ENCODE peak calls at places on chromosomes 12 and 14, in ten cellular contexts. One of them, this sample, is unnamed.

GRCh38 chr14:30299915-30300314 is 259.0 kb upstream of the G2E3 start:
- DNase-seq in CD4-positive, alpha-beta T cell: no peak
- DNase-seq in PC-3: no peak
- DNase-seq in foreskin fibroblast: no peak
- DNase-seq in WTC11: no peak
- DNase-seq in lower leg skin: no peak
- DNase-seq in AG09319: no peak
- DNase-seq in upper lobe of right lung: no peak
- DNase-seq in fibroblast of mammary gland: no peak
- DNase-seq in astrocyte: peak; percentile 12
- DNase-seq in this sample: no peak

GRCh38 chr12:130236421-130236820 is 74.2 kb downstream of the FZD10 start:
- DNase-seq in CD4-positive, alpha-beta T cell: no peak
- DNase-seq in PC-3: no peak
- DNase-seq in foreskin fibroblast: no peak
- DNase-seq in WTC11: no peak
- DNase-seq in lower leg skin: no peak
- DNase-seq in AG09319: no peak
- DNase-seq in upper lobe of right lung: no peak
- DNase-seq in fibroblast of mammary gland: no peak
- DNase-seq in astrocyte: no peak
- DNase-seq in this sample: no peak

GRCh38 chr14:102939820-102940561 is 17.5 kb downstream of the AMN start:
- DNase-seq in CD4-positive, alpha-beta T cell: no peak
- DNase-seq in PC-3: no peak
- DNase-seq in foreskin fibroblast: no peak
- DNase-seq in WTC11: no peak
- DNase-seq in lower leg skin: peak; percentile 32
- DNase-seq in AG09319: no peak
- DNase-seq in upper lobe of right lung: peak; percentile 94
- DNase-seq in fibroblast of mammary gland: no peak
- DNase-seq in astrocyte: no peak
- DNase-seq in this sample: no peak

GRCh38 chr12:93813972-93814821 is 137.0 kb downstream of the CRADD start:
- DNase-seq in CD4-positive, alpha-beta T cell: no peak
- DNase-seq in PC-3: no peak
- DNase-seq in foreskin fibroblast: peak; percentile 73
- DNase-seq in WTC11: no peak
- DNase-seq in lower leg skin: peak; percentile 86
- DNase-seq in AG09319: peak; percentile 85
- DNase-seq in upper lobe of right lung: peak; percentile 77
- DNase-seq in fibroblast of mammary gland: peak; percentile 97
- DNase-seq in astrocyte: peak; percentile 46
- DNase-seq in this sample: no peak

GRCh38 chr12:1828863-1829262 is 8.5 kb downstream of the LRTM2 start:
- DNase-seq in CD4-positive, alpha-beta T cell: no peak
- DNase-seq in PC-3: no peak
- DNase-seq in foreskin fibroblast: no peak
- DNase-seq in WTC11: no peak
- DNase-seq in lower leg skin: no peak
- DNase-seq in AG09319: no peak
- DNase-seq in upper lobe of right lung: no peak
- DNase-seq in fibroblast of mammary gland: no peak
- DNase-seq in astrocyte: no peak
- DNase-seq in this sample: no peak

GRCh38 chr12:26721800-26722199 is 111.2 kb downstream of the ITPR2 start:
- DNase-seq in CD4-positive, alpha-beta T cell: no peak
- DNase-seq in PC-3: peak; percentile 74
- DNase-seq in foreskin fibroblast: peak; percentile 33
- DNase-seq in WTC11: no peak
- DNase-seq in lower leg skin: no peak
- DNase-seq in AG09319: no peak
- DNase-seq in upper lobe of right lung: no peak
- DNase-seq in fibroblast of mammary gland: no peak
- DNase-seq in astrocyte: no peak
- DNase-seq in this sample: no peak

GRCh38 chr12:99390707-99391106 is 256.8 kb upstream of the GARIN6 start:
- DNase-seq in CD4-positive, alpha-beta T cell: no peak
- DNase-seq in PC-3: peak; percentile 56
- DNase-seq in foreskin fibroblast: no peak
- DNase-seq in WTC11: peak; percentile 79
- DNase-seq in lower leg skin: no peak
- DNase-seq in AG09319: no peak
- DNase-seq in upper lobe of right lung: no peak
- DNase-seq in fibroblast of mammary gland: peak; percentile 2
- DNase-seq in astrocyte: no peak
- DNase-seq in this sample: peak; percentile 10

GRCh38 chr12:113096675-113097461 is 38.7 kb downstream of the RASAL1 start:
- DNase-seq in CD4-positive, alpha-beta T cell: no peak
- DNase-seq in PC-3: no peak
- DNase-seq in foreskin fibroblast: no peak
- DNase-seq in WTC11: no peak
- DNase-seq in lower leg skin: no peak
- DNase-seq in AG09319: no peak
- DNase-seq in upper lobe of right lung: no peak
- DNase-seq in fibroblast of mammary gland: no peak
- DNase-seq in astrocyte: no peak
- DNase-seq in this sample: no peak

GRCh38 chr14:102507026-102507860 is 2.3 kb downstream of the ANKRD9 start:
- DNase-seq in CD4-positive, alpha-beta T cell: peak; percentile 49
- DNase-seq in PC-3: no peak
- DNase-seq in foreskin fibroblast: no peak
- DNase-seq in WTC11: no peak
- DNase-seq in lower leg skin: no peak
- DNase-seq in AG09319: no peak
- DNase-seq in upper lobe of right lung: peak; percentile 62
- DNase-seq in fibroblast of mammary gland: no peak
- DNase-seq in astrocyte: no peak
- DNase-seq in this sample: no peak

GRCh38 chr12:27277846-27278260 is 33.8 kb downstream of the STK38L start:
- DNase-seq in CD4-positive, alpha-beta T cell: no peak
- DNase-seq in PC-3: peak; percentile 83
- DNase-seq in foreskin fibroblast: no peak
- DNase-seq in WTC11: no peak
- DNase-seq in lower leg skin: peak; percentile 49
- DNase-seq in AG09319: peak; percentile 31
- DNase-seq in upper lobe of right lung: no peak
- DNase-seq in fibroblast of mammary gland: peak; percentile 93
- DNase-seq in astrocyte: peak; percentile 96
- DNase-seq in this sample: no peak

GRCh38 chr12:49642370-49642802 is 19.0 kb downstream of the PRPF40B start:
- DNase-seq in CD4-positive, alpha-beta T cell: no peak
- DNase-seq in PC-3: peak; percentile 42
- DNase-seq in foreskin fibroblast: no peak
- DNase-seq in WTC11: no peak
- DNase-seq in lower leg skin: no peak
- DNase-seq in AG09319: no peak
- DNase-seq in upper lobe of right lung: no peak
- DNase-seq in fibroblast of mammary gland: no peak
- DNase-seq in astrocyte: no peak
- DNase-seq in this sample: no peak

DNA sequence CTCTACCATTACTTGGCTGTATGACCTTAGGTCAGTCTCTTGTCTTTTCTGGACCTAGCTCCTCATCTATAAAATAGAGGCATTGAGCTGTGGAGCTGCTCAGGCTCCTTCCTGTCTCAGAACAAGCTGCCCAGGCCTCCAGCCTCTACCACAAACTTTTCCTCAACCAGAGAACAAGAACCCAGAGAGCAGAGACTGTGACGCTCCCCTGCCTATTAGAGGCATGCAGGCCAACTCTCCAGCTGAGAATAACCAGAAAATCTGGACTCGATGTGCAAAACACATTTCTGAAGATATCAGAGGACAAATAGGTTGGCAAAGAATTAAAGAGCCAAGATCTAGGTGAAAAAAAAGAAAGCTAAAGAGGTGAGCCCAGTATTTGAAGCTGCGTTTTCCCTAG is 17.8 kb upstream of the PNMA1 start:
- DNase-seq in CD4-positive, alpha-beta T cell: no peak
- DNase-seq in PC-3: no peak
- DNase-seq in foreskin fibroblast: no peak
- DNase-seq in WTC11: no peak
- DNase-seq in lower leg skin: no peak
- DNase-seq in AG09319: no peak
- DNase-seq in upper lobe of right lung: no peak
- DNase-seq in fibroblast of mammary gland: no peak
- DNase-seq in astrocyte: no peak
- DNase-seq in this sample: no peak
- TF ChIP-seq CTCF in CD4-positive, alpha-beta T cell: no peak
- TF ChIP-seq CTCF in PC-3: no peak
- TF ChIP-seq CTCF in foreskin fibroblast: no peak
- TF ChIP-seq CTCF in WTC11: no peak
- TF ChIP-seq CTCF in lower leg skin: no peak
- TF ChIP-seq CTCF in AG09319: no peak
- TF ChIP-seq CTCF in upper lobe of right lung: no peak
- TF ChIP-seq CTCF in fibroblast of mammary gland: no peak
- TF ChIP-seq CTCF in astrocyte: no peak
- TF ChIP-seq CTCF in this sample: no peak

DNA sequence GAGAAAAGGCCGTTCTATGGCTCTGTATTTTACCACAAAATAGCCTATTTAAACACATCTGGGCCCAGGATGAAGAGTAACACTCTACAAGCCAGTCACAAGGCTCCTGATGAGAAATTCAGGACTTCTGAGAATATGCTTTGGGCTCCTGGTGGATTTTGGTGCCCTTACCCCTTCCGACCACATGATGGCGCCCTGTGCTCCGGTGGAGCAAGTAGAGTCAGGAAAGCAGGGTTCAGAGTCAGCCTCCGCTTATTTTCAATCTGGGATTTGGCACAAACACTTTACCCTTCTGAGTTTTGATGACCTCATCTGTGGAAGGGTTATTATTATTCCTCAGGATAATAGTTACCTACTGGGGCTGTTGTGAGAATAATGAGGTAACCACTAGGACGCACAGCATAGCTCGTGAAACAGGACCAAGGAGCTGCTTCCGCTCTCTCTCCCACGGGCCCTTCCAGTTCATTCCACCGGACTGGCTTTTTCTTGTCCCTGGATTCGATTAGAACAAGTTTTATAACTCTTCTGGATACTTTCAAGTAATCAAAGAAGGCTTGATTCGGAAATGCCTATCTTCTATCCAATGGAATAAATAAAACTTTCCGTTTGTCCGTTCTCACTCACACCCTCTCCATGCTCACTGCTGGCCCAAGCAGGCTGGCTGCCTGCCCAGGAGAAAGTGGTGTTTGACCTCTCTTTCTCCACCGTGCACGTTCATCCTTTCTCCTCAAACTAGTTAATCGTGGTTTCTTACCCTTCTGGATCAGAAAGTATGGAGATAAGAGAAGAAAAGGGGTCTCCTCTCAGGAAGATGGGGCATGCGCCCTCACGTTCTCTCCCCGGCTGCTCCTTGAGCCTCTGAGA is 104.6 kb downstream of the GALC start:
- DNase-seq in CD4-positive, alpha-beta T cell: no peak
- DNase-seq in PC-3: peak; percentile 31
- DNase-seq in foreskin fibroblast: no peak
- DNase-seq in WTC11: peak; percentile 84
- DNase-seq in lower leg skin: no peak
- DNase-seq in AG09319: no peak
- DNase-seq in upper lobe of right lung: no peak
- DNase-seq in fibroblast of mammary gland: peak; percentile 64
- DNase-seq in astrocyte: no peak
- DNase-seq in this sample: no peak
- TF ChIP-seq CTCF in CD4-positive, alpha-beta T cell: no peak
- TF ChIP-seq CTCF in PC-3: peak; percentile 62
- TF ChIP-seq CTCF in foreskin fibroblast: peak; percentile 38
- TF ChIP-seq CTCF in WTC11: peak; percentile 78
- TF ChIP-seq CTCF in lower leg skin: no peak
- TF ChIP-seq CTCF in AG09319: peak; percentile 23
- TF ChIP-seq CTCF in upper lobe of right lung: peak; percentile 47
- TF ChIP-seq CTCF in fibroblast of mammary gland: peak; percentile 91
- TF ChIP-seq CTCF in astrocyte: peak; percentile 34
- TF ChIP-seq CTCF in this sample: peak; percentile 57

DNA sequence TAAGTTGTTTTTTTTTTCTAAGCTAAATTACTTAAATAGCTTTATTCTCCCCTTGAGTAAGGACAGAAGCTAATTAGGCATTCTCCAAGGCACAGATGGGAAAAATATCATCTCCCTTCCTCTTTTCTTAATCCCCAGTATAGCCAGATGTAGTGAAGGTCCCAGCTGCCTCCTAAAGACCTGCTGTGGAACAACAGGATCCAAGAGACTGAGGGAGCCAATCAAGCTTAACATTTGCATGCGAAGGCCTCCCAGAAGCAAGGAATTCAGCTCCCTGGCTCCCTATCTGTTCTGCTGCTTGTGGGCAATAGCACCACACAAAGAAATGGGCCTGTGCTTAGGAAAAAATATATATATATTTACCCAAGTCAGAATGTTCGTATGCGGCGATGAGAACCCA is 255.2 kb downstream of the SYT1 start:
- DNase-seq in CD4-positive, alpha-beta T cell: no peak
- DNase-seq in PC-3: no peak
- DNase-seq in foreskin fibroblast: no peak
- DNase-seq in WTC11: peak; percentile 53
- DNase-seq in lower leg skin: no peak
- DNase-seq in AG09319: no peak
- DNase-seq in upper lobe of right lung: no peak
- DNase-seq in fibroblast of mammary gland: no peak
- DNase-seq in astrocyte: no peak
- DNase-seq in this sample: no peak
- TF ChIP-seq CTCF in CD4-positive, alpha-beta T cell: no peak
- TF ChIP-seq CTCF in PC-3: no peak
- TF ChIP-seq CTCF in foreskin fibroblast: no peak
- TF ChIP-seq CTCF in WTC11: no peak
- TF ChIP-seq CTCF in lower leg skin: no peak
- TF ChIP-seq CTCF in AG09319: no peak
- TF ChIP-seq CTCF in upper lobe of right lung: no peak
- TF ChIP-seq CTCF in fibroblast of mammary gland: no peak
- TF ChIP-seq CTCF in astrocyte: no peak
- TF ChIP-seq CTCF in this sample: no peak

GRCh38 chr14:73753887-73754880 is 40.0 kb upstream of the PNMA1 start:
- DNase-seq in CD4-positive, alpha-beta T cell: no peak
- DNase-seq in PC-3: peak; percentile 56
- DNase-seq in foreskin fibroblast: peak; percentile 55
- DNase-seq in WTC11: no peak
- DNase-seq in lower leg skin: peak; percentile 70
- DNase-seq in AG09319: no peak
- DNase-seq in upper lobe of right lung: no peak
- DNase-seq in fibroblast of mammary gland: peak; percentile 59
- DNase-seq in astrocyte: no peak
- DNase-seq in this sample: no peak

GRCh38 chr14:73751157-73751691 is 37.0 kb upstream of the PNMA1 start:
- DNase-seq in CD4-positive, alpha-beta T cell: no peak
- DNase-seq in PC-3: no peak
- DNase-seq in foreskin fibroblast: no peak
- DNase-seq in WTC11: no peak
- DNase-seq in lower leg skin: no peak
- DNase-seq in AG09319: no peak
- DNase-seq in upper lobe of right lung: no peak
- DNase-seq in fibroblast of mammary gland: no peak
- DNase-seq in astrocyte: no peak
- DNase-seq in this sample: no peak

GRCh38 chr14:73750161-73750901 is 36.1 kb upstream of the PNMA1 start:
- DNase-seq in CD4-positive, alpha-beta T cell: no peak
- DNase-seq in PC-3: peak; percentile 29
- DNase-seq in foreskin fibroblast: no peak
- DNase-seq in WTC11: no peak
- DNase-seq in lower leg skin: no peak
- DNase-seq in AG09319: no peak
- DNase-seq in upper lobe of right lung: no peak
- DNase-seq in fibroblast of mammary gland: no peak
- DNase-seq in astrocyte: no peak
- DNase-seq in this sample: no peak

GRCh38 chr14:73753043-73753886 is 39.1 kb upstream of the PNMA1 start:
- DNase-seq in CD4-positive, alpha-beta T cell: peak; percentile 59
- DNase-seq in PC-3: no peak
- DNase-seq in foreskin fibroblast: no peak
- DNase-seq in WTC11: no peak
- DNase-seq in lower leg skin: no peak
- DNase-seq in AG09319: no peak
- DNase-seq in upper lobe of right lung: peak; percentile 76
- DNase-seq in fibroblast of mammary gland: no peak
- DNase-seq in astrocyte: no peak
- DNase-seq in this sample: no peak

GRCh38 chr14:73752297-73752992 is 38.3 kb upstream of the PNMA1 start:
- DNase-seq in CD4-positive, alpha-beta T cell: peak; percentile 50
- DNase-seq in PC-3: peak; percentile 64
- DNase-seq in foreskin fibroblast: peak; percentile 46
- DNase-seq in WTC11: no peak
- DNase-seq in lower leg skin: peak; percentile 55
- DNase-seq in AG09319: no peak
- DNase-seq in upper lobe of right lung: peak; percentile 72
- DNase-seq in fibroblast of mammary gland: peak; percentile 29
- DNase-seq in astrocyte: peak; percentile 70
- DNase-seq in this sample: no peak
- TF ChIP-seq CTCF in CD4-positive, alpha-beta T cell: no peak
- TF ChIP-seq CTCF in PC-3: no peak
- TF ChIP-seq CTCF in foreskin fibroblast: peak; percentile 25
- TF ChIP-seq CTCF in WTC11: no peak
- TF ChIP-seq CTCF in lower leg skin: no peak
- TF ChIP-seq CTCF in AG09319: peak; percentile 37
- TF ChIP-seq CTCF in upper lobe of right lung: peak; percentile 33
- TF ChIP-seq CTCF in fibroblast of mammary gland: peak; percentile 17
- TF ChIP-seq CTCF in astrocyte: peak; percentile 12
- TF ChIP-seq CTCF in this sample: peak; percentile 41